ENCODE peak calls at places on chromosomes 13 and 19, in seven cellular contexts. M, Z, O, J, A, D and N are unnamed samples.

GRCh38 chr13:76596216-76596615 is 290.0 kb downstream of the KCTD12 start:
- DNase-seq in M (peak), D (no peak), A (no peak), J (peak), O (no peak), Z (no peak), N (no peak)

GRCh38 chr13:110108348-110109139 is 198.4 kb downstream of the COL4A1 start:
- DNase-seq in Z (peak), M (peak), J (peak), D (peak), O (no peak), A (peak), N (peak)

GRCh38 chr13:49731766-49732165 is 40.5 kb upstream of the EBPL start:
- DNase-seq in D (peak), O (peak), Z (peak), J (peak), A (peak), M (peak), N (peak)

GRCh38 chr19:48962029-48962848 is 2.9 kb upstream of the FTL start:
- DNase-seq in J (no peak), Z (peak), A (peak), D (no peak), O (no peak), M (no peak), N (no peak)

GRCh38 chr19:31064486-31064885 is 284.8 kb downstream of the TSHZ3 start:
- DNase-seq in A (no peak), J (no peak), D (no peak), O (no peak), Z (no peak), M (no peak), N (no peak)

GRCh38 chr13:31587696-31588266 is 151.5 kb upstream of the RXFP2 start:
- DNase-seq in J (peak), M (peak), D (no peak), A (peak), Z (peak), O (no peak), N (peak)

GRCh38 chr13:35347679-35348205 is 128.7 kb downstream of the MAB21L1 start:
- DNase-seq in D (no peak), M (no peak), J (no peak), O (no peak), A (no peak), Z (no peak), N (no peak)

GRCh38 chr19:33156354-33156753 is 24.4 kb downstream of the WDR88 start:
- DNase-seq in Z (peak), J (peak), D (no peak), A (peak), O (no peak), M (peak), N (no peak)

GRCh38 chr13:107847406-107847805 is 367.9 kb downstream of the LIG4 start:
- DNase-seq in J (no peak), Z (no peak), M (no peak), O (no peak), D (no peak), A (peak), N (no peak)
- TF ChIP-seq CTCF in J (no peak), Z (no peak), M (no peak), O (no peak), D (no peak), A (no peak), N (no peak)

GRCh38 chr19:57961785-57962184 is 12.5 kb downstream of the C19orf18 start:
- DNase-seq in D (no peak), J (no peak), O (no peak), A (no peak), M (no peak), Z (no peak), N (no peak)

GRCh38 chr19:57964761-57965160 is 9.6 kb downstream of the C19orf18 start:
- DNase-seq in J (no peak), D (no peak), O (no peak), M (no peak), A (no peak), Z (no peak), N (no peak)
- H3K4me3 ChIP-seq in J (no peak), D (no peak), O (no peak), M (no peak), A (no peak), Z (no peak), N (no peak)

GRCh38 chr13:112226320-112227002 is 149.7 kb upstream of the SPACA7 start:
- DNase-seq in J (no peak), A (no peak), D (no peak), Z (no peak), M (no peak), O (no peak), N (no peak)

GRCh38 chr13:112227031-112227430 is 149.1 kb upstream of the SPACA7 start:
- DNase-seq in J (no peak), Z (no peak), A (no peak), O (no peak), M (no peak), D (no peak), N (no peak)

GRCh38 chr13:112222971-112223370 is 153.2 kb upstream of the SPACA7 start:
- DNase-seq in J (no peak), Z (no peak), O (no peak), A (no peak), M (no peak), D (no peak), N (no peak)

GRCh38 chr13:112229445-112229844 is 146.7 kb upstream of the SPACA7 start:
- DNase-seq in O (no peak), A (no peak), Z (no peak), J (no peak), M (no peak), D (no peak), N (no peak)

DNA sequence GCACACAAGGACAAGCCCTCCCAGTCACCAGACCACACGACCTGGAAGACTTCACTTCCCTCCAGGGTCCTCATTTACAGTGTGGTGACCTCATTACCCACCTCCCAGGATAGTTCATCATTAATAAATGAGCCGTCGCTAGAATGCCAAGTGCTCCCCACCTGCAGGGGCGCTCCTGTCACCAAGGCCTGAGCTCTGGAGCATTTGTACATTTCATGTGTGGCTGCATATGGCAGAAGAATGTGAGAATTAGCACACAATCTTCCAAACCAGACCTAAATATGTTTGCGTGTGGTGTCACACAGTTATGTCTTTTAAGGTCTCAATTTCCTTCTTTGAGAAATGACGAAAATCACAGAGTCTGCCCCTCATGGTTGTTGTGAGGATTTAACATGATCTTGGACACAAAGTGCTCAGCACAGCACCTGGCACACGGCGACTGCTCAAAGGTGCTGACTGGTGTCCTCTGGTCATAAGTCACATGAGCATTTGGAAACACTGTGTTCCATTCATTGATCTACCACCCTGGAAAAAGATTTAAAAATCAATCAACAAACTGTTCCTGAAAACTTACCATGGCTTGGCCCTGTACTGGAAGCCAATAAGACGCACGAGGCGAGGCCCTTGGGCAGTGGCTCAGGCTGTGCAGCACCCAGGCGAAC is 150.6 kb upstream of the SPACA7 start:
- DNase-seq in D (no peak), Z (no peak), J (no peak), M (no peak), A (no peak), O (no peak), N (no peak)
- TF ChIP-seq CTCF in D (no peak), Z (no peak), J (no peak), M (no peak), A (no peak), O (no peak), N (no peak)

GRCh38 chr19:13817615-13818371 is 22.6 kb downstream of the ZSWIM4 start:
- DNase-seq in D (no peak), M (no peak), A (no peak), Z (no peak), J (no peak), O (no peak), N (no peak)
- H3K4me3 ChIP-seq in D (no peak), M (no peak), A (no peak), Z (no peak), J (no peak), O (no peak), N (no peak)

GRCh38 chr19:2542341-2543069 is 66.6 kb downstream of the GADD45B start:
- DNase-seq in D (no peak), M (no peak), J (no peak), Z (peak), A (peak), O (no peak), N (no peak)

GRCh38 chr19:2546128-2547032 is 70.5 kb downstream of the GADD45B start:
- DNase-seq in Z (peak), O (no peak), D (no peak), M (no peak), J (no peak), A (peak), N (peak)

GRCh38 chr19:2540646-2541454 is 64.9 kb downstream of the GADD45B start:
- DNase-seq in D (peak), Z (peak), M (peak), A (peak), J (peak), O (peak), N (peak)

GRCh38 chr19:2544576-2545415 is 68.9 kb downstream of the GADD45B start:
- DNase-seq in D (no peak), J (no peak), M (no peak), Z (no peak), A (no peak), O (no peak), N (no peak)

DNA sequence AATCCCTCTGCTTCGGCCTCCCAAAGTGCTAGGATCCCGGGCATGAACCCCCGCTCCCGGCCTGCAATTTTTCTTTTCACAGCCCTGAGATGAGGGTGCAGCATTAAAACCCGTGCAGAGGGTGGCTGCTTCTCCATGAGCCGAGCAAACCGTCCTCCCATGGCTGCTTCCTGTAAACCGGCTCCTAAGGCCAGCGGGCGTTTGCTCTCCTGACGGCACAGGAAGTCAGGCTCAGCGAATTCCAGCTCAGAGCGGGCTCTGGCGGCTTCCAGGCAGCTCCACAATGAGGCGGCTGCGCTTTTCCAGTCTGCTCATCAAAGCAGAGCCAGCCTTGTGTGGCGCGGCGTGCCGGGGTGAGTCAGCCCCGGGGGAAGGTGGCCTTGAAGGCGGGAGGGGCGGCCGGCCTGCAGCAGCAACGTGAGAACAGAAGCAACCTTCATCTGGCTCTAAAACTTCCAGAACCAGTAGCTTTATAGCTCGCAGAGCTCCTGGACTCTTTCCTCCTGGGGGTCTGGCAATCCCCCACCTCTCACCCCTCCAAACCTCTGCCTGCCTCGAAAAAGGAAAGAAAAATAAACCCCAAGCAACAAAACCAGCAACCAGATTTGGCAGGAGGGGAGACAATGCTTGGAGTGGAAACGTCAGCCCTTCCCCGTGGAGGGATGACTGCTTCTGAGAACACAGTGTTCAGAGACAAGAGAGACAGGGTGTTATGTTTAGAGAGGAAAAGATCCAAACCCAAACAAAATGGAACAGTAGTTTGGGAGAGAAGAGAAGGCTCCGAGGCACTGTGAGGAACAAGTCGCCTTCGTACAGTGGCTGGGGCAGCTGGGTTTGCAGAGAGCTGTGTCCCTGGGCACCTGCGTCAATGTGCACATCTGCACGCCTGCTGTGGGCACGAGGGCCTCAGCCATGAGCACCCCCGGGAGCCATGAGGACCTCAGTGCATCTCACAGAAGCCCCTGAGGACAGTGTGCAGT is 67.8 kb downstream of the GADD45B start:
- DNase-seq in M (peak), A (peak), J (peak), D (peak), Z (peak), O (peak), N (peak)
- TF ChIP-seq CTCF in M (peak), A (peak), J (peak), D (peak), Z (peak), O (peak), N (peak)

GRCh38 chr13:30307194-30307965 is at the start of gene KATNAL1:
- DNase-seq in J (peak), Z (peak), M (peak), A (peak), O (no peak), D (no peak), N (peak)

GRCh38 chr13:30307966-30308290 is 577 bp upstream of the KATNAL1 start:
- DNase-seq in J (no peak), D (no peak), M (no peak), Z (no peak), A (no peak), O (no peak), N (no peak)

GRCh38 chr13:30305456-30305855 is 1.9 kb downstream of the KATNAL1 start:
- DNase-seq in D (no peak), Z (no peak), O (no peak), A (no peak), M (no peak), J (no peak), N (no peak)

GRCh38 chr13:30306762-30307193 is 573 bp downstream of the KATNAL1 start:
- DNase-seq in O (peak), M (peak), D (peak), A (peak), J (peak), Z (peak), N (peak)

DNA sequence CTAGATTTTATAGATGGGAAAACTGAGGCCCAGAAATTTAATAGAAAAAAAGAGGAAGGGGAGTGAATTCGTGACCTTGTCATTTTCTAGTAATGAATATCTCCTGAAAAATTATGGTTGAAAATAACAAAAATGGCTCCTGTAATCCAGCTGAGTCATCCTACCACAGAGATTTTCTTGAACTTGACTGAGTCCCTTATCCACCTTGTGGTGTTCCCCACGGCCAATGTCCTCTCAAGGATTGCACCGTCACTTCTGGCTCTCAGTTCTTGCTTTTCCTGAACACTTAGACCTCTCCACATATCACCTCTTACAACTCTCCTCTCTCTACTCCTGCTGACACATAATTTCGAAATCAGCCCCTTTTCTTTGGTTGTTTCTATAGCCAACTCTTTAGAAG is 1.2 kb upstream of the KATNAL1 start:
- DNase-seq in D (no peak), M (peak), O (no peak), J (peak), A (peak), Z (peak), N (no peak)
- H3K4me3 ChIP-seq in D (no peak), M (no peak), O (no peak), J (no peak), A (no peak), Z (no peak), N (no peak)

GRCh38 chr19:44576843-44577565 is 36.4 kb upstream of the IGSF23 start:
- DNase-seq in Z (peak), M (peak), A (peak), J (peak), D (no peak), O (no peak), N (peak)
- TF ChIP-seq CTCF in Z (peak), M (peak), A (peak), J (peak), D (peak), O (peak), N (peak)

GRCh38 chr13:83229574-83230300 is 652.5 kb downstream of the SLITRK1 start:
- DNase-seq in J (peak), O (no peak), A (no peak), D (no peak), M (peak), Z (peak), N (no peak)

GRCh38 chr13:83232626-83233025 is 649.6 kb downstream of the SLITRK1 start:
- DNase-seq in Z (no peak), D (peak), A (no peak), M (no peak), J (peak), O (no peak), N (no peak)
- H3K4me3 ChIP-seq in Z (no peak), D (no peak), A (no peak), M (no peak), J (no peak), O (no peak), N (no peak)

GRCh38 chr13:45082964-45083363 is 37.3 kb upstream of the GTF2F2 start:
- DNase-seq in Z (peak), A (peak), O (peak), M (peak), J (peak), D (no peak), N (peak)
- TF ChIP-seq CTCF in Z (no peak), A (no peak), O (no peak), M (no peak), J (no peak), D (no peak), N (no peak)